ENCODE peak calls at places on chromosomes 13 and 19, in five cellular contexts. X, U, M, O and Y are unnamed samples.

GRCh38 chr19:2774953-2775555 is 8.0 kb downstream of the SGTA start:
- DNase-seq in X (peak), U (no peak), M (no peak), O (no peak), Y (no peak)

GRCh38 chr19:51136891-51137551 is 5.1 kb upstream of the SIGLEC7 start:
- DNase-seq in X (no peak), U (no peak), M (no peak), O (no peak), Y (no peak)

GRCh38 chr13:101179021-101179420 is 237.3 kb downstream of the NALCN start:
- DNase-seq in X (no peak), U (no peak), M (no peak), O (no peak), Y (no peak)

GRCh38 chr19:58367698-58368454 is 5.3 kb upstream of the ZNF497 start:
- DNase-seq in X (no peak), U (no peak), M (no peak), O (no peak), Y (no peak)

GRCh38 chr13:113982296-113982661 is 8.4 kb upstream of the C13orf46 start:
- DNase-seq in X (no peak), U (no peak), M (no peak), O (no peak), Y (no peak)

GRCh38 chr13:112657850-112658445 is 31.9 kb upstream of the ATP11A start:
- DNase-seq in X (peak), U (no peak), M (no peak), O (no peak), Y (no peak)

GRCh38 chr13:50284540-50284939 is 269.3 kb downstream of the KCNRG start:
- DNase-seq in X (no peak), U (peak), M (no peak), O (no peak), Y (no peak)

GRCh38 chr13:107441279-107441678 is 774.1 kb downstream of the LIG4 start:
- DNase-seq in X (no peak), U (no peak), M (no peak), O (no peak), Y (no peak)

GRCh38 chr13:30681489-30682242 is 53.7 kb upstream of the ALOX5AP start:
- DNase-seq in X (no peak), U (no peak), M (no peak), O (no peak), Y (no peak)

GRCh38 chr19:35718345-35719041 is 690 bp downstream of the KMT2B start:
- DNase-seq in X (no peak), U (peak), M (peak), O (peak), Y (peak)

GRCh38 chr19:44905437-44906160 is at the start of gene APOE:
- DNase-seq in X (no peak), U (no peak), M (no peak), O (peak), Y (no peak)

GRCh38 chr19:18414504-18415176 is 4.6 kb upstream of the SSBP4 start:
- DNase-seq in X (no peak), U (no peak), M (no peak), O (no peak), Y (peak)